ENCODE peak calls at places on chromosomes 11 and 22, in five cellular contexts. Q, I, N, C and Z are unnamed samples.

GRCh38 chr11:122578168-122578825 is 77.2 kb upstream of the UBASH3B start:
- DNase-seq in N (peak), Q (no peak), C (no peak), I (peak), Z (peak)

GRCh38 chr11:94588366-94588952 is 21.3 kb downstream of the PIWIL4 start:
- DNase-seq in Q (no peak), N (no peak), C (no peak), I (no peak), Z (no peak)

GRCh38 chr22:48943567-48944432 is 883.9 kb downstream of the BRD1 start:
- DNase-seq in I (peak), Q (peak), N (no peak), C (no peak), Z (peak)

GRCh38 chr11:116724813-116725212 is 48.0 kb downstream of the BUD13 start:
- DNase-seq in C (no peak), N (no peak), I (no peak), Q (no peak), Z (no peak)

GRCh38 chr11:11157201-11157600 is 195.8 kb downstream of the CSNK2A3 start:
- DNase-seq in N (peak), I (peak), C (peak), Q (peak), Z (peak)

GRCh38 chr22:19879651-19879995 is 24.9 kb upstream of the GNB1L start:
- DNase-seq in C (no peak), N (no peak), I (peak), Q (no peak), Z (no peak)

GRCh38 chr11:92685049-92685448 is 284.4 kb upstream of the MTNR1B start:
- DNase-seq in N (no peak), C (no peak), I (no peak), Q (no peak), Z (no peak)

GRCh38 chr11:61904539-61905048 is 12.8 kb downstream of the RAB3IL1 start:
- DNase-seq in Q (peak), N (peak), C (no peak), I (no peak), Z (no peak)

GRCh38 chr22:31193092-31193491 is 19.0 kb upstream of the LIMK2 start:
- DNase-seq in Q (no peak), C (no peak), N (no peak), I (peak), Z (no peak)

GRCh38 chr11:77506857-77507256 is 33.0 kb upstream of the PAK1 start:
- DNase-seq in I (no peak), N (no peak), C (peak), Q (no peak), Z (peak)

GRCh38 chr11:133070790-133071189 is 461.5 kb downstream of the OPCML start:
- DNase-seq in N (peak), Q (no peak), I (no peak), C (no peak), Z (no peak)

GRCh38 chr22:27424319-27424718 is 377.2 kb downstream of the MN1 start:
- DNase-seq in C (no peak), I (peak), Q (no peak), N (no peak), Z (no peak)

GRCh38 chr11:129061466-129062194 is 119.0 kb upstream of the TP53AIP1 start:
- DNase-seq in I (peak), Q (no peak), N (no peak), C (peak), Z (peak)

GRCh38 chr22:29679316-29679715 is 40.5 kb upstream of the CABP7 start:
- DNase-seq in I (no peak), Q (no peak), C (no peak), N (no peak), Z (no peak)

GRCh38 chr22:36352775-36353507 is 34.8 kb downstream of the MYH9 start:
- DNase-seq in Q (peak), C (no peak), I (no peak), N (peak), Z (no peak)

GRCh38 chr11:15234796-15235195 is 120.1 kb downstream of the INSC start:
- DNase-seq in I (no peak), C (no peak), Q (no peak), N (no peak), Z (no peak)

GRCh38 chr11:72585762-72586590 is 88.2 kb downstream of the PDE2A start:
- DNase-seq in Q (peak), N (peak), I (peak), C (peak), Z (peak)

GRCh38 chr22:49971232-49972162 is 10.9 kb downstream of the PIM3 start:
- DNase-seq in C (no peak), I (peak), Q (peak), N (peak), Z (peak)

GRCh38 chr11:111634981-111635705 is 32.9 kb downstream of the SIK2 start:
- DNase-seq in Q (no peak), I (peak), N (peak), C (no peak), Z (peak)

GRCh38 chr11:112118176-112118575 is 31.5 kb downstream of the SDHD start:
- DNase-seq in C (no peak), N (no peak), Q (no peak), I (no peak), Z (no peak)

GRCh38 chr22:47371263-47372090 is 609.0 kb downstream of the TBC1D22A start:
- DNase-seq in C (no peak), N (no peak), Q (no peak), I (no peak), Z (no peak)

GRCh38 chr11:6431861-6432260 is 8.9 kb downstream of the HPX start:
- DNase-seq in C (peak), N (no peak), I (peak), Q (no peak), Z (peak)

GRCh38 chr22:27454807-27455450 is 346.6 kb downstream of the MN1 start:
- DNase-seq in I (no peak), N (peak), Q (no peak), C (no peak), Z (no peak)

GRCh38 chr22:26812731-26813130 is 155.3 kb downstream of the MIAT start:
- DNase-seq in C (no peak), N (no peak), Q (no peak), I (peak), Z (no peak)

GRCh38 chr11:12163181-12163841 is 52.9 kb downstream of the MICAL2 start:
- DNase-seq in I (peak), N (no peak), C (no peak), Q (no peak), Z (peak)

GRCh38 chr22:29726512-29727247 is 6.9 kb downstream of the CABP7 start:
- DNase-seq in N (no peak), I (no peak), C (no peak), Q (no peak), Z (no peak)

GRCh38 chr11:84714316-84714780 is 912.8 kb downstream of the DLG2 start:
- DNase-seq in Q (peak), I (peak), C (peak), N (peak), Z (peak)

GRCh38 chr22:38335077-38335476 is 17.8 kb upstream of the CSNK1E start:
- DNase-seq in C (no peak), Q (no peak), N (no peak), I (peak), Z (peak)

GRCh38 chr22:20974336-20974955 is 7.4 kb downstream of the AIFM3 start:
- DNase-seq in C (no peak), I (no peak), N (no peak), Q (no peak), Z (no peak)

GRCh38 chr11:129694966-129695365 is 120.7 kb upstream of the TMEM45B start:
- DNase-seq in I (peak), C (no peak), Q (no peak), N (no peak), Z (peak)

GRCh38 chr22:26709617-26710390 is 52.4 kb downstream of the MIAT start:
- DNase-seq in N (no peak), C (no peak), Q (no peak), I (peak), Z (no peak)

GRCh38 chr11:116314012-116314411 is 458.8 kb downstream of the BUD13 start:
- DNase-seq in I (no peak), C (no peak), Q (no peak), N (no peak), Z (no peak)

GRCh38 chr11:135017296-135017695 is 605.3 kb upstream of the B3GAT1 start:
- DNase-seq in C (no peak), I (no peak), N (no peak), Q (no peak), Z (no peak)

GRCh38 chr11:83115551-83115950 is 41.4 kb upstream of the PCF11 start:
- DNase-seq in C (no peak), N (peak), I (no peak), Q (peak), Z (no peak)

GRCh38 chr22:39839917-39840510 is 53.5 kb downstream of the ENTHD1 start:
- DNase-seq in I (no peak), Q (no peak), C (no peak), N (no peak), Z (no peak)
- TF ChIP-seq EZH2phosphoT487 in I (no peak), Q (no peak), C (no peak), N (no peak), Z (no peak)

DNA sequence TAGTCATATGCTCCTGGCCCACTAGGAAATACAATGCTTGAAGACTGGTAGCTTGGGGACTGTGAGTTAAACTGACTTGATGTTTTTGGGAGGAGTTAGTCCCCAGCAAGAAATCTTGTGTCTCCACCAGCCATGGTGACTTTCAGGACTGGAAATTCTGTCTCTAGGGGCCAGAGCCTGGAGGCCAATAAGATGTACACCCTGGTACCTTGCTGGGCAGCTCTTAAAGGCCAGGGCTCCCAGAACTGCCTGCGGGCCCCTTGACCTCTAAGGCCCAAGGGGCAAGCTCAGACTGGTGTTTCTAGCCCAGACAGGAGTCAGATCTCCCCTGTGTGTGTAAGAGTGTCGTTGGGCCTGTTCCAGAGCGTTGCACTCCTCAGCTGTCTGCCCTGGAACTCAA is 128.7 kb upstream of the C11orf58 start:
- DNase-seq in N (peak), C (no peak), Q (no peak), I (no peak), Z (no peak)
- TF ChIP-seq EZH2 in N (no peak), C (no peak), Q (no peak), I (no peak), Z (no peak)

GRCh38 chr11:87035976-87036583 is 1.7 kb upstream of the TMEM135 start:
- DNase-seq in C (no peak), N (no peak), I (no peak), Q (no peak), Z (no peak)

GRCh38 chr11:87039371-87039770 is 1.6 kb downstream of the TMEM135 start:
- DNase-seq in I (peak), Q (no peak), C (no peak), N (no peak), Z (no peak)

GRCh38 chr11:87038235-87038960 is 664 bp downstream of the TMEM135 start:
- DNase-seq in Q (no peak), C (no peak), I (peak), N (no peak), Z (peak)

GRCh38 chr11:87037450-87038234 is at the start of gene TMEM135:
- DNase-seq in C (peak), N (peak), Q (peak), I (peak), Z (peak)

DNA sequence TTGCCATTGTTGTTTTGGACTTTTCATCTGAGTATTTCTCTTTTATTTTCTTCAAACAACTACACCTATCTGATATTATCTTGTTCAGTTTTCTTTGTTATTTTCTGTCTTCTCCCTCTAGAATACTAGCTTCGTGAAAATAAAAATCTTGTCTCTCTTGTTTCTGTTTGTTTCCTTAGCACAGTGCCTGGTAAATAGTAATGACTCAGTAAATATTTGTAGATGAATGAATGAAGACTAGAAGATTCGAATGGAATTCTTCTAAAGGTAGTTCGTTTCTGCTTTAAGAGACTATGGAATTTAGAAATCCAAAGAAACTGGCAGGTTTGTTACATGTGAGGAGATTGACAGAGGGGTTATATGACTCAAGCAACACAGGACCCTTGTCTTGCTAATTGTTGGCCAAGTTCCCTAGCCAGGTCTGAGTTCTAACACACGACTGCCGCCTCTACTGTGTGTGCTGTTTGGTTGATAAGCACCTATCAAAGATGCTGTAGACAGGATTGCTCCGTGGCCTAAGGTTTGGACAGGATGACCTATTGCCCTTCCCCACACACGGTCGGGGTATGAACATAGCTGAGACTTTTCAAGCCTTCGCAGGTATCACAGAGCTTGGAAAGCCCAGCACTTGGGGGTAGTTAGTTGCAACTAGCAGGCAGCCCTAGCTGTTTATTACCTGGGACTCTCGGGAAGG is 831 bp upstream of the TMEM135 start:
- DNase-seq in C (no peak), I (no peak), N (peak), Q (no peak), Z (peak)
- TF ChIP-seq EZH2phosphoT487 in C (no peak), I (no peak), N (no peak), Q (no peak), Z (no peak)

GRCh38 chr11:75430692-75431532 is 2.1 kb downstream of the KLHL35 start:
- DNase-seq in Q (no peak), C (no peak), N (no peak), I (no peak), Z (peak)

GRCh38 chr11:75431533-75432525 is 1.2 kb downstream of the KLHL35 start:
- DNase-seq in N (peak), I (peak), Q (peak), C (no peak), Z (no peak)

GRCh38 chr11:75433443-75433842 is 440 bp upstream of the KLHL35 start:
- DNase-seq in I (no peak), N (no peak), Q (no peak), C (no peak), Z (no peak)

GRCh38 chr11:75434051-75434450 is 1.0 kb upstream of the KLHL35 start:
- DNase-seq in I (no peak), N (no peak), C (no peak), Q (no peak), Z (no peak)

GRCh38 chr11:75432911-75433321 is at the start of gene KLHL35:
- DNase-seq in Q (peak), I (no peak), N (no peak), C (no peak), Z (no peak)
- TF ChIP-seq EZH2 in Q (no peak), I (no peak), N (peak), C (no peak), Z (no peak)

GRCh38 chr11:123654566-123655081 is at the start of gene SCN3B:
- DNase-seq in I (peak), N (peak), C (no peak), Q (peak), Z (peak)
- TF ChIP-seq EZH2phosphoT487 in I (no peak), N (no peak), C (no peak), Q (no peak), Z (no peak)

GRCh38 chr11:46381836-46382643 is 571 bp downstream of the MDK start:
- DNase-seq in Q (peak), C (no peak), N (peak), I (peak), Z (no peak)
- TF ChIP-seq EZH2 in Q (no peak), C (no peak), N (no peak), I (no peak), Z (no peak)

GRCh38 chr22:44329179-44329796 is 16.5 kb upstream of the SHISAL1 start:
- DNase-seq in C (no peak), N (no peak), I (peak), Q (no peak), Z (peak)

GRCh38 chr22:44328762-44329161 is 16.0 kb upstream of the SHISAL1 start:
- DNase-seq in Q (no peak), C (no peak), I (no peak), N (no peak), Z (no peak)

GRCh38 chr22:44328326-44328725 is 15.6 kb upstream of the SHISAL1 start:
- DNase-seq in Q (no peak), C (no peak), N (no peak), I (no peak), Z (no peak)

GRCh38 chr22:44326549-44326881 is 13.8 kb upstream of the SHISAL1 start:
- DNase-seq in C (no peak), Q (no peak), I (peak), N (no peak), Z (no peak)

DNA sequence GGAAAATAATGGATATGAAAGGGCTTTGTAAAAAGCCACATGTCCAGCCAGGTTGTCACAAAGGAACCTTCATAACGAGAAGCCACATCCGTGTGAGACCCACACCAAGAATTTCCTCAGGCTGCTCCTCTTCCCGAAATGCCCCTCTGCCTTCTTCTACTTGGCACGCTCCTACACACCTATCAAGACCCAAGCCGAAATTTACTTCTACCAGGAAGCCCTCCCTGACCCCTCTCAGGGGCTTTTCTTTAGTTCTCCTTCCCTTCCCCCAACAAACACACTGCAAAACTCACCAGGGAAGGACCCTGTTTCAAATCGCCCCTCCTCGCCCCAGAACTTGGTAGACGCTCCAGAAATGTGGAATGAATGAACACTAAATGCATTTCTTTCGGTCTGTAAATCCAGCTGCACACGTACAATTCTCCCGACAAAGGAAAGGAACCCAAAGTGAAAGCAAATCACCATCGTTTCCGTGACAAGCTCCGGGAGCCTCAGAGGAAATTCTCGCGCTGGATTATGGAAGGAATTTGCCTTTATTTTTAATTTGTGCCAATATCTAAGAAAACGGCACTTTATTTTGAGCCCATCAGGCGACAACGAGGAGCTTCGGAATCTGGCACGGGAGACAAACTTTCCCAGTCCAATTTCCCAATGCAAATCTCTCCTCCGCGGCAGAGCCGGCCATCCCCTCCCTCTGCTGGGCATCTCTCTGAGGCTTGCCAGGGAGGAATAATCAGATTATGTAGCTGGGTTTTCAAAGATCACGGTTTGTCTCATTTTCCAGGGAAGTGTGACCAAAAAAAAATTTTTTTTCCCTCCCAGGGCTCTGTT is 13.2 kb upstream of the SHISAL1 start:
- DNase-seq in I (peak), N (no peak), C (no peak), Q (peak), Z (peak)
- TF ChIP-seq EZH2phosphoT487 in I (no peak), N (no peak), C (no peak), Q (no peak), Z (no peak)

GRCh38 chr11:64745219-64745522 is 1.2 kb upstream of the RASGRP2 start:
- DNase-seq in Q (no peak), I (no peak), C (no peak), N (peak), Z (no peak)
- TF ChIP-seq EZH2 in Q (no peak), I (peak), C (no peak), N (no peak), Z (peak)

GRCh38 chr11:69075421-69076128 is 26.8 kb downstream of the TPCN2 start:
- DNase-seq in N (no peak), I (peak), Q (no peak), C (peak), Z (peak)
- TF ChIP-seq EZH2phosphoT487 in N (no peak), I (no peak), Q (no peak), C (no peak), Z (no peak)